ENCODE peak calls at places on chromosomes 5 and 9, in six cellular contexts. T, O, F, Q, L and U are unnamed samples.

GRCh38 chr5:20556364-20556763 is 568.4 kb upstream of the CDH18 start:
- DNase-seq in L (no peak), F (no peak), Q (no peak), T (no peak), O (no peak), U (no peak)

GRCh38 chr5:15992918-15993317 is 186.7 kb downstream of the MARCHF11 start:
- DNase-seq in T (peak; percentile 72), F (no peak), L (peak; percentile 82), O (no peak), Q (no peak), U (no peak)

GRCh38 chr5:116650544-116650943 is 75.9 kb upstream of the SEMA6A start:
- DNase-seq in Q (no peak), F (no peak), T (no peak), O (no peak), L (no peak), U (no peak)

GRCh38 chr9:136511670-136512592 is 29.1 kb upstream of the SEC16A start:
- DNase-seq in O (peak; percentile 34), L (peak; percentile 99), F (peak; percentile 14), Q (peak; percentile 82), T (no peak), U (no peak)

GRCh38 chr5:137056676-137057075 is 442.4 kb downstream of the SPOCK1 start:
- DNase-seq in T (no peak), O (no peak), L (no peak), F (no peak), Q (no peak), U (no peak)

GRCh38 chr5:139795074-139796001 is at the start of gene PSD2:
- DNase-seq in Q (no peak), L (no peak), T (no peak), F (no peak), O (no peak), U (peak; percentile 68)

GRCh38 chr9:28073278-28073677 is 500.0 kb upstream of the C9orf72 start:
- DNase-seq in L (peak; percentile 60), F (no peak), Q (no peak), T (peak; percentile 36), O (peak; percentile 30), U (peak; percentile 4)

GRCh38 chr9:19138084-19138483 is 10.8 kb upstream of the PLIN2 start:
- DNase-seq in L (no peak), O (no peak), Q (no peak), F (no peak), T (no peak), U (no peak)

GRCh38 chr5:61229416-61229815 is 67.1 kb upstream of the SMIM15 start:
- DNase-seq in T (no peak), L (peak; percentile 20), F (no peak), O (no peak), Q (no peak), U (peak; percentile 6)

GRCh38 chr9:99801775-99802174 is 19.9 kb upstream of the NR4A3 start:
- DNase-seq in Q (no peak), L (no peak), F (no peak), O (no peak), T (no peak), U (no peak)
- TF ChIP-seq POLR2A in Q (no peak), L (no peak), F (no peak), O (no peak), T (no peak), U (no peak)

GRCh38 chr5:151274666-151275065 is 21.7 kb downstream of the GM2A start:
- DNase-seq in T (no peak), L (no peak), F (no peak), O (no peak), Q (no peak), U (no peak)
- TF ChIP-seq POLR2A in T (no peak), L (no peak), F (no peak), O (no peak), Q (no peak), U (no peak)

GRCh38 chr9:16950051-16950450 is 79.6 kb upstream of the BNC2 start:
- DNase-seq in F (no peak), L (no peak), Q (no peak), T (no peak), O (no peak), U (no peak)
- TF ChIP-seq POLR2A in F (no peak), L (no peak), Q (no peak), T (no peak), O (no peak), U (no peak)

DNA sequence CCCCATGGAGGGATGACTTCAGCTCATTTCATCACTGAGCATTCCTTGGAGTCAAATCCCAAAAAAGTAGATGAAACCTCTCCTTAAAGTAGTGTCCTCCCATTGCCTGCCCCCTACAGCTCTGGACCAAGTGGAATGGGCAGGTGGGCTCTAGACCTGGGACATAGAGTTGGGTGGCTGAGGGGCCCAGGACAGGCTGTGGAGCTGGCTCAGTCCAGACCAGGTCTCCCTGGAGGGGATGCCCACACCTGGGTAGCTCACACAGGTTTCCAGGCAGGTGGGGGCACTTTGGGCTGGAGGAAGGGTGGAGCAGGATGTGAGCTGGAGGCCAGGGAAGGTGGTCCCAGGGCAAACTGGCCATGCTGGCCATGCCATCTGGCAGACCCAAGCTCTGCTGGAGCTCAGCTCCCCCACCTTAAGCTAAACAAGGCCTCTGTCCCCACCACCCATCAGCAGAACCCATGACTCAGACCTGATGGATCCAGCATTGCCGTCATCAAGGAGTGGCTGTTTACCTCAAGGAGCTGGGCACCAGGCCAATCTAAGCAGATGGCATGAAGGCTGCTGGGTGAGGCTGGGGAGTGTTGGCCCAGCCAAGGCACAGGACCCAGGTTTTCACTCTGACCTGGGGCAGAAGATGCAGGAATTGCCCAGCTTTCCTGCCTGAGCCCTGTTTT is 6.2 kb upstream of the SPINK4 start:
- DNase-seq in L (peak; percentile 56), Q (peak; percentile 83), T (peak; percentile 99), O (no peak), F (no peak), U (peak; percentile 72)
- TF ChIP-seq POLR2A in L (no peak), Q (no peak), T (no peak), O (no peak), F (no peak), U (no peak)

GRCh38 chr9:131273146-131273545 is 3.2 kb downstream of the FAM78A start:
- DNase-seq in O (no peak), Q (no peak), F (no peak), L (peak; percentile 62), T (no peak), U (no peak)
- TF ChIP-seq POLR2A in O (no peak), Q (no peak), F (no peak), L (no peak), T (no peak), U (no peak)

GRCh38 chr5:443239-444151 is 519 bp downstream of the EXOC3 start:
- DNase-seq in L (peak; percentile 9), O (no peak), T (no peak), Q (peak; percentile 73), F (no peak), U (peak; percentile 73)

GRCh38 chr5:440413-441180 is 2.4 kb upstream of the EXOC3 start:
- DNase-seq in O (no peak), Q (peak; percentile 50), F (no peak), T (no peak), L (no peak), U (no peak)

GRCh38 chr5:441996-442334 is 1.0 kb upstream of the EXOC3 start:
- DNase-seq in T (no peak), Q (no peak), O (no peak), L (no peak), F (no peak), U (no peak)

GRCh38 chr5:444226-444625 is 1.2 kb downstream of the EXOC3 start:
- DNase-seq in Q (no peak), F (no peak), L (no peak), T (no peak), O (no peak), U (no peak)

DNA sequence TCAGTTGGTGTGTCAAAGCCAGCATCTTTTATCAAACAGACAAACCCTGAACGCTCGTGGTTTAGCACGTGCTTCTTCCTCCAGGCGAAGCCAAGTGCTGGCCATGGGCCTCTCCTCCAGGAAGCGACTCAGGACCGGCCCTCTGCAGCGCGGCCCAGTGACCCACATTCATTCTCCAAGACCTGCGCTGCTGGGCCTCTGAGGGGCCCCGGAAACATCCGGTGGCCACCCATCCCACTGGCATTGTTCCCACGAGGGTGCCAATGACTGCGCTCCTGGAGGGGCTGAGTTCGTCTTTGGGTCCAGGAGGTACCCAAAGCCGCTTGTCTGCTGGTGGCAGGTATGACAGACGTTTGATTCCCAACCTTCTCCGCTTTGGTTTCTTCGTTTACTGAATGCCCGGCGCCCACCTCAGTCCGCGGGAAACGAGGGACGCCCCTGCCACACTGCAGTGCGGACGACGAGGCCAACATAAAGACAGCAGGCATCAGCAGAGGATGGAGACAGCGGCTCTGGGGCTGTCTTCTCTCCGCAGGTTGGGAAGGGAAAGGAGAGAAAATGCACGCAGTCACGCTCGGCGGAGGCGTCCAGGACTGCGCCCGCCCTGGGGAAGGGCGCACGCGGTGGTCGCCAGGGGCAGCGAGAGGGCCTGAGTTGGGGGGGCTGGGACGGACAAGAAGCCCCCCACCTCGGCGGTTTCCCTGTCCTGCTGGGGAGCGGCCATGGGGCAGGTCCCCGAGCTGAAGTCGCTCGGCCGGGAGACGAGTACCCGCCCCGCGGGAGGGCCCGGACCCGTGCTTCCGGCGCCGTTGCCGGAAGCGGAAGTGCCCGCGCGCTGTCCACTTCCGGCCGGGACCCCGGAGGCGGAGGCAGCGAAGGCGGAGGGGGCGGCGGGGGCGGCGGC is at the start of gene EXOC3:
- DNase-seq in F (peak; percentile 43), L (peak; percentile 50), T (peak; percentile 56), Q (peak; percentile 84), O (peak; percentile 52), U (peak; percentile 99)
- TF ChIP-seq POLR2A in F (peak; percentile 67), L (peak; percentile 84), T (peak; percentile 81), Q (peak; percentile 71), O (peak; percentile 67), U (peak; percentile 78)

GRCh38 chr5:93572101-93572772 is 8.8 kb downstream of the NR2F1-AS1 start:
- DNase-seq in L (no peak), T (no peak), Q (no peak), F (no peak), O (no peak), U (no peak)
- TF ChIP-seq POLR2A in L (no peak), T (no peak), Q (no peak), F (no peak), O (no peak), U (no peak)